ENCODE peak calls at places on chromosomes 1 and 21, in four cellular contexts. G is fibroblast of lung, X is colonic mucosa, U is sigmoid colon. O is an unnamed sample.

GRCh38 chr21:39040494-39041110 is 142.6 kb downstream of the PSMG1 start:
- DNase-seq in G (no peak), X (no peak), U (peak; percentile 30), O (no peak)

GRCh38 chr1:209911746-209912145 is 26.3 kb upstream of the SYT14 start:
- DNase-seq in G (no peak), X (no peak), U (no peak), O (no peak)

GRCh38 chr1:97999320-97999719 is 78.5 kb upstream of the DPYD start:
- DNase-seq in G (peak; percentile 98), X (no peak), U (no peak), O (no peak)

GRCh38 chr1:23628951-23629387 is 62.6 kb upstream of the RPL11 start:
- DNase-seq in G (no peak), X (no peak), U (no peak), O (no peak)

GRCh38 chr1:155219592-155220031 is 11.1 kb downstream of the MTX1 start:
- DNase-seq in G (no peak), X (peak; percentile 61), U (no peak), O (no peak)

GRCh38 chr1:224067621-224068457 is 46.1 kb upstream of the FBXO28 start:
- DNase-seq in G (peak; percentile 49), X (no peak), U (no peak), O (no peak)

GRCh38 chr21:22597660-22598255 is 1599.5 kb downstream of the NCAM2 start:
- DNase-seq in G (no peak), X (no peak), U (no peak), O (no peak)

GRCh38 chr1:243890576-243890975 is 40.5 kb upstream of the AKT3 start:
- DNase-seq in G (peak; percentile 78), X (no peak), U (no peak), O (no peak)

GRCh38 chr21:21286170-21286798 is 288.1 kb downstream of the NCAM2 start:
- DNase-seq in G (no peak), X (no peak), U (no peak), O (no peak)

GRCh38 chr1:110390692-110391232 is at the start of gene SLC16A4:
- DNase-seq in G (peak; percentile 86), X (no peak), U (no peak), O (no peak)

GRCh38 chr1:116910379-116911165 is 856 bp downstream of the PTGFRN start:
- DNase-seq in G (peak; percentile 46), X (peak; percentile 67), U (peak; percentile 70), O (peak; percentile 85)

GRCh38 chr1:9909222-9910046 is 635 bp downstream of the CTNNBIP1 start:
- DNase-seq in G (peak; percentile 36), X (peak; percentile 52), U (peak; percentile 76), O (no peak)

GRCh38 chr1:183821309-183822080 is 16.6 kb downstream of the RGL1 start:
- DNase-seq in G (no peak), X (no peak), U (no peak), O (no peak)

GRCh38 chr21:29580886-29581285 is 282.2 kb downstream of the BACH1 start:
- DNase-seq in G (no peak), X (no peak), U (no peak), O (no peak)

GRCh38 chr1:97832490-97832889 is 88.3 kb downstream of the DPYD start:
- DNase-seq in G (peak; percentile 43), X (no peak), U (no peak), O (no peak)

GRCh38 chr1:32870615-32871363 is at the start of gene FNDC5:
- DNase-seq in G (peak; percentile 21), X (no peak), U (no peak), O (no peak)

GRCh38 chr1:56502700-56503245 is 76.6 kb downstream of the PLPP3 start:
- DNase-seq in G (peak; percentile 76), X (no peak), U (no peak), O (no peak)

GRCh38 chr1:154849645-154850131 is 20.4 kb downstream of the KCNN3 start:
- DNase-seq in G (no peak), X (no peak), U (no peak), O (no peak)

GRCh38 chr21:35925497-35925896 is 134.8 kb downstream of the SETD4 start:
- DNase-seq in G (peak; percentile 82), X (no peak), U (peak; percentile 69), O (no peak)

GRCh38 chr1:74811421-74812179 is 78.6 kb downstream of the TYW3 start:
- DNase-seq in G (no peak), X (no peak), U (no peak), O (no peak)

GRCh38 chr1:246151796-246152434 is 355.2 kb downstream of the SMYD3 start:
- DNase-seq in G (no peak), X (no peak), U (no peak), O (no peak)

GRCh38 chr1:178470411-178470960 is 26.3 kb downstream of the CLEC20A start:
- DNase-seq in G (no peak), X (no peak), U (no peak), O (no peak)

DNA sequence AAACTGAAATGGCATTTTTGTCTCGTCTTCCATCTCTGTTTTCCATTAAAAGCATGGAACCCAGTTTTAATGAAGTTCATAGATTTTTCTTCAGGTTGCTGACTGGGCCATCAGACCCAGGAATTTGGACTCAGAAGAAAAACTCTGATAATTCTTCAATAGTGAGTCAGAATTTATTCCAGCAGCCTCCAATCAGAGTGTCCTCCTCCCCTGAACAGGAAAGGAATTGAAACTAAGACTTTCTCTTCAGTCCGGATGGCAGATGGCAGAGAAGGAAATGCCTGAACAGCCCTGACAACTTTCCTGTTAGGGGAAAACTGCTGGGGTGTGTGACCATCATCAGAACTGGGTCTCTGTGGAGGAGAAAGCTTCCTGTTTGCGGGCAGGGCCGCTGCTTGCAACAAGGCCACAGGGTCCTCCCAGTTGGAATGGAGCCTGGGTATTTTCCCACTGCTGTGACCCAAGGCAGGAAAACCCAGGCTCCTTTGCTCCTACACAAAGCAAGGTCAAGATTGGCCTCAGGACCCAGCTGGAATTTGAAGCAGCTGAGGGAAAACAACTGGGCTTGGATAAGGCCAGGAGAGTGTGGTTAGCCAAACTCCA is 20.7 kb downstream of the CD34 start:
- DNase-seq in G (peak; percentile 84), X (no peak), U (peak; percentile 92), O (no peak)
- H3K4me1 ChIP-seq in G (peaks cover 31% of the 10 kb centered on the region), X (no peaks in the 10 kb centered on the region), U (no peaks in the 10 kb centered on the region), O (peaks cover 39% of the 10 kb centered on the region)

DNA sequence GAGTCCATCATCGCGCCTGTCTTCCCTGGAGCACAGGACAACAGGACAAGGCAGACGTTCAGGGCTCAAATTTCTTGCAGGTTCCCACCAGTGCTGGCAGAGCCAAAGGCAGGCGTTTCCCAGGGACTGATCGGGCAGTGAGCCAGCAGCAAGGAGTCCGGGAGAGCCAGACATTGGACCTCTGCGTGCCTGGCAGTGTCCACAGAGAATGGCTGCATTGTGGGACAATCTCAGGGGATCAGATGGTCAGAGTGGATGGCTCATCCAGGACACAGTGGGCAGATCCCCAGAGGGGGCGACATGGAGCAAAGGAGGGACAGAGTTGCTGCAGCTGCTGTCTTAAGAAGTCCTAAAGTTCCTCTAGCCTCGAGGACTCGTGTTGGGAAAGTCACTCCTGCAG is 4.6 kb downstream of the TMEM63A start:
- DNase-seq in G (peak; percentile 35), X (peak; percentile 78), U (peak; percentile 84), O (peak; percentile 68)
- TF ChIP-seq CTCF in G (peak; percentile 68), X (peak; percentile 41), U (peak; percentile 15), O (peak; percentile 54)

DNA sequence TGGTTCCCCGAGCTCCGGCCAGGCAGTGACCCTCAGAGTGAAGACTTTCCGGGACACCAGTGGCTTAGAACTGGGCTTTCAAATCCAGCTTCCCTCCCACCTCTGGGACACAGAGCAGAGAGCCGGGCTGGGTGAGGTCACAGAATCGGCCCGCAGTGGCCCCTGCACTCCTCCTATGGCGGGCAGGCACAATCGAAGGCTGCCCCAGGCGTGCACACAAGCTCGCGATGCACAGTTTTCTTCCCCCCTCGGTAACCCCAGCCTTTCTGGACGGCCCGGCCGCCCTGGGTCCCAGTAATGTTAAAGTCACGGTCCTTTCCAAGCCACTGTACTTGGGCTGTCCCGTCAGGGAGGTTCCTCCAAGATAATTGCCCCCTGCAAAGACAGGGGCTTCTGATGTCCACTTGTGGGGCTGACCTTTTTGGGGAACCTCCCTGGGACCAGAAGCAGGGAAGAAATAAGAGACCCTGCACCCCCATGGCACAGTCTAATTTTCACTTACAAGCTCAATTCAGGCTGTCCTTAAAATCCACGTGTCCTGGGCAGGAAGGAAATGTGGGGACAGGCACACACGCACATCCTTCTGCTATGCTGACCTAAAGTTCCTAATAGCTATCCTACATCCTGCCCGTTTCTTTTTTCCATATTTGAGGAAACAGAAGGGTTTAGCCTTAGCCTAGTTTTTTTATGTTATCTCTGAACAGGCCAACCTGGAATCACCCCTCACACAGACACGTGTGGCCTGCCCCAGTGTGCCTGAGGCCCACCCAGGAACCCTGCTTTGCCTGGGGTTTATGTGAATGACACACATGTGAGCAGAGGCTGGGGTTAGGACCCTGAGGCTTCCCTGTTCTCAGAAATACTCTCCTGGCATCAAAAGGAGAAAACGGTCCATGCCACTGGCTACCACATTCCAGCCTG is 13.6 kb downstream of the TFF3 start:
- DNase-seq in G (no peak), X (no peak), U (peak; percentile 65), O (no peak)
- H3K27ac ChIP-seq in G (no peak overlapping the region), X (no peak overlapping the region), U (no peak overlapping the region), O (peak overlapping the region; percentile 24)

GRCh38 chr1:40382110-40382464 is 8.6 kb downstream of the SMAP2 start:
- DNase-seq in G (peak; percentile 17), X (no peak), U (no peak), O (no peak)
- H3K4me1 ChIP-seq in G (peaks cover 31% of the 10 kb centered on the region), X (peaks cover 9% of the 10 kb centered on the region), U (no peaks in the 10 kb centered on the region), O (peaks cover 68% of the 10 kb centered on the region)

GRCh38 chr1:236746785-236747184 is 48.3 kb upstream of the MTR start:
- DNase-seq in G (no peak), X (no peak), U (no peak), O (no peak)

GRCh38 chr1:236751385-236751784 is 43.7 kb upstream of the MTR start:
- DNase-seq in G (no peak), X (no peak), U (no peak), O (no peak)

GRCh38 chr1:236750928-236751327 is 44.2 kb upstream of the MTR start:
- DNase-seq in G (no peak), X (no peak), U (no peak), O (no peak)

GRCh38 chr1:236747311-236747956 is 47.7 kb upstream of the MTR start:
- DNase-seq in G (no peak), X (no peak), U (no peak), O (no peak)

GRCh38 chr1:236748471-236748870 is 46.6 kb upstream of the MTR start:
- DNase-seq in G (no peak), X (no peak), U (no peak), O (no peak)
- TF ChIP-seq CTCF in G (peak; percentile 21), X (no peak), U (no peak), O (no peak)